ENCODE peak calls at places on chromosomes 13 and 19, in ten cellular contexts. D, P, C, W, H, E, G, T, I and V are unnamed samples.

GRCh38 chr19:42269518-42270345 is 680 bp downstream of the CIC start:
- DNase-seq in T (no peak), P (no peak), E (no peak), C (no peak), G (peak; percentile 30), D (no peak), H (no peak), W (no peak), I (no peak), V (no peak)

GRCh38 chr13:79684426-79684825 is 203.5 kb downstream of the NDFIP2 start:
- DNase-seq in H (no peak), D (no peak), W (no peak), G (no peak), T (no peak), C (no peak), E (no peak), I (no peak), P (no peak), V (no peak)

GRCh38 chr13:113836917-113837553 is 26.8 kb downstream of the GAS6 start:
- DNase-seq in C (no peak), I (no peak), H (peak; percentile 66), T (peak; percentile 96), G (no peak), D (no peak), E (no peak), W (peak; percentile 77), P (peak; percentile 60), V (peak; percentile 21)

GRCh38 chr13:103282571-103283450 is 216.6 kb upstream of the SLC10A2 start:
- DNase-seq in I (no peak), C (peak; percentile 15), W (peak; percentile 94), D (no peak), T (peak; percentile 99), G (no peak), P (peak; percentile 64), E (no peak), H (no peak), V (no peak)

GRCh38 chr19:54684537-54684936 is 21.8 kb downstream of the LILRB4 start:
- DNase-seq in D (peak; percentile 53), G (no peak), C (peak; percentile 18), I (peak; percentile 78), W (no peak), H (no peak), E (no peak), T (no peak), P (peak; percentile 1), V (no peak)

GRCh38 chr19:2154587-2155075 is 3.3 kb upstream of the AP3D1 start:
- DNase-seq in G (no peak), D (no peak), I (no peak), W (peak; percentile 29), H (no peak), T (peak; percentile 85), E (no peak), P (peak; percentile 57), C (no peak), V (no peak)

GRCh38 chr13:80011448-80012212 is 329.3 kb downstream of the SPRY2 start:
- DNase-seq in P (no peak), W (peak; percentile 81), E (no peak), G (no peak), T (no peak), H (peak; percentile 51), D (no peak), C (no peak), I (no peak), V (no peak)

GRCh38 chr19:33303791-33304759 is 1.7 kb upstream of the CEBPA start:
- DNase-seq in P (no peak), D (no peak), W (no peak), C (no peak), H (peak; percentile 56), I (no peak), E (no peak), T (no peak), G (no peak), V (no peak)

DNA sequence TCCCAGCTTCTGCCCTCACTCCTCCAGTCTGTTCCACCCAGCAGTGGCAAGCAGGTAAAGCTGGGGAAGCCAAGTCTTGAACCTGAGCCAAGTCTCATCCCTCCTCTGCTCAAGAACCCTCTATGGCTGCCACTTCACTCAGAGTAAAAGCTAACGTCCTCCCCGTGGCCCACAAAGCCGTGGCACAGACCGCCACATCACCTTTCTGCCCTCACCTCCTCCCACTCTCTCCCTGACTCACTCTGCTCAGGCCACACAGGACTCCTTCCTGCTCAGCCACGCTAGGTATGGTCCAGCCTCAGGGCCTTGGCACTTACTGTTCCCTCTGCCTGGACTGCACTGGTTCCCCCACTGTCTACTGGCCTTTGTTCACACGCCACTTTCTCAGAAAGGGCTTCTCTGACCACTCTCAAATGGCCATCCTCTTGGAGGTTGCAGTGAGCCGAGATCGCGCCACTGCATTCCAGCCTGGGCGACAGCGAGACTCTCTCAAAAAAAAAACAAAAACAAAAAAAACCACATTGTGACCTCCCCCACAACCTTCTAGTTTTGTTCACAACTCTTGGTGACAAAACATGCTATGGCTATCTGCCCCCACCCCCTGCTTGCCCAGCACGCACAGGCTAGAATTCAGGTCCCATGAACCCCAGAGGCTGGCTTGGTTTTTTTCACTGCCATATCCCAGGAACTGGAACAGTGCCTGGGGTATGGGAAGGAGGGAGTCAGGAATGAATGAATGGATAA is 15.8 kb downstream of the NDUFB7 start:
- DNase-seq in G (no peak), C (no peak), W (no peak), H (no peak), I (no peak), P (no peak), E (no peak), T (no peak), D (no peak), V (no peak)
- TF ChIP-seq CTCF in G (no peak), C (no peak), W (no peak), H (no peak), I (no peak), P (no peak), E (no peak), T (no peak), D (no peak), V (no peak)

GRCh38 chr13:67075239-67075638 is 154.9 kb downstream of the PCDH9 start:
- DNase-seq in C (no peak), W (peak; percentile 71), T (no peak), P (no peak), D (no peak), H (no peak), I (no peak), G (no peak), E (no peak), V (no peak)
- TF ChIP-seq CTCF in C (no peak), W (peak; percentile 38), T (no peak), P (peak; percentile 40), D (no peak), H (no peak), I (no peak), G (no peak), E (no peak), V (no peak)

GRCh38 chr13:97430296-97430695 is 3.7 kb upstream of the RAP2A start:
- DNase-seq in E (no peak), G (no peak), D (no peak), T (no peak), W (no peak), I (no peak), C (no peak), P (no peak), H (no peak), V (no peak)

GRCh38 chr13:97423300-97424045 is 10.5 kb upstream of the RAP2A start:
- DNase-seq in T (no peak), C (no peak), H (no peak), P (no peak), D (no peak), E (no peak), G (no peak), W (peak; percentile 43), I (no peak), V (no peak)

GRCh38 chr13:97425570-97425969 is 8.4 kb upstream of the RAP2A start:
- DNase-seq in W (no peak), D (no peak), I (no peak), G (no peak), C (no peak), T (no peak), H (no peak), P (no peak), E (no peak), V (no peak)

GRCh38 chr13:97429681-97430081 is 4.3 kb upstream of the RAP2A start:
- DNase-seq in D (no peak), P (no peak), I (no peak), T (no peak), W (peak; percentile 37), E (no peak), H (no peak), G (no peak), C (no peak), V (no peak)

DNA sequence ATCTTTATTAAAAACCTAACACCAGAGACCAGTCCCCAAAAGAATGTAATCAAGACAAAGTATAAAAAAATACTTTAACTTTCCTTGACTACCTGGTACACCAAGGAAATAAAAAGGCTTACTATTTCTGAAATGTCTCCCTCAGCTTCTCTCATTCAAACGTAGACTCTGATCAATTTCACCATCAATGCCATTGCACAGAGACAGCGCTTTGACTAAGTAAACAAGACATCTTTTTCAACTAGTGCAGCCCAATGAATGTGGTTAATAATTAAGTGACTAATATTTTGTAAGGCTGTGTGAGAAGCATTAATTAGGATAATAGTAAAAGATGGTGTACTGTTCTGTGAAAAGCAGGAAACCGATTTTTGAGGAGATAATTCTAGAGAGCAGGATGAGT is 7.3 kb upstream of the RAP2A start:
- DNase-seq in G (no peak), T (no peak), E (no peak), W (no peak), C (no peak), I (no peak), H (no peak), P (no peak), D (no peak), V (no peak)
- TF ChIP-seq CTCF in G (no peak), T (no peak), E (no peak), W (no peak), C (no peak), I (no peak), H (no peak), P (no peak), D (no peak), V (no peak)

GRCh38 chr13:33510350-33510749 is 224.8 kb upstream of the STARD13 start:
- DNase-seq in E (no peak), I (no peak), G (no peak), W (no peak), H (no peak), D (no peak), C (no peak), P (no peak), T (no peak), V (no peak)

GRCh38 chr13:33518442-33518841 is 232.9 kb upstream of the STARD13 start:
- DNase-seq in P (no peak), D (no peak), W (no peak), H (no peak), E (no peak), C (no peak), T (no peak), I (no peak), G (no peak), V (no peak)

GRCh38 chr13:33509642-33510229 is 224.2 kb upstream of the STARD13 start:
- DNase-seq in E (peak; percentile 28), D (peak; percentile 9), I (no peak), C (no peak), W (peak; percentile 80), P (no peak), T (peak; percentile 42), G (peak; percentile 36), H (peak; percentile 41), V (no peak)

GRCh38 chr13:33512880-33513554 is 227.5 kb upstream of the STARD13 start:
- DNase-seq in E (no peak), C (no peak), W (no peak), P (no peak), T (peak; percentile 17), G (no peak), I (no peak), D (no peak), H (no peak), V (no peak)

DNA sequence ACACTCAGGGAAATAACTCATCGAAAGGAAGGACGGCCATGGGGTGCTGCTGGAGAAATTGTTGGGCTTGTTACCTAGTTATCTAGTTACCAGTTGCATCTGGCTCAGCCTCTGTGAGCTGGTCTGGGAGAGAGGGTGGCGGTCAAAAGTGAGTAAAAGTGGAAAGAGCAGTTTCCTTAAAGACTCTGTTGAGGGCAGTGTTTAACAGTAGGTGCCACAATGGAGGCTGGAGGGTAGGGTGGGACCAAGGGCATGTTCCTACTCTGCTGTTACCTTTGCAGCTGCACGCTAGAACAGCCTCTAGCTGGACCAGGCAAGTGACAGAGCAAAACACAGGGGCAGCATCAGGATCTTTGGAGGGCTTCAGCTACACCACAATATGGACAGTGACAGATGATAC is 228.8 kb upstream of the STARD13 start:
- DNase-seq in T (peak; percentile 7), E (no peak), W (no peak), P (no peak), C (no peak), G (no peak), H (no peak), D (peak; percentile 36), I (no peak), V (no peak)
- TF ChIP-seq CTCF in T (peak; percentile 24), E (no peak), W (no peak), P (no peak), C (no peak), G (no peak), H (no peak), D (peak; percentile 29), I (no peak), V (no peak)